ENCODE peak calls at places on chromosomes 3 and 15, in four cellular contexts. One of them, this sample, is unnamed. For H3K9me3, the result is how much of the 10 kb centered on the place peaks cover.

GRCh38 chr15:100537326-100537725 is 8.6 kb upstream of the CERS3 start:
- DNase-seq in lung: no peak
- DNase-seq in stomach: no peak
- DNase-seq in psoas muscle: no peak
- DNase-seq in this sample: no peak

GRCh38 chr3:157388976-157389375 is 47.7 kb upstream of the PTX3 start:
- DNase-seq in lung: no peak
- DNase-seq in stomach: no peak
- DNase-seq in psoas muscle: no peak
- DNase-seq in this sample: peak

GRCh38 chr3:80537680-80538079 is 769.9 kb upstream of the ROBO1 start:
- DNase-seq in stomach: no peak
- DNase-seq in psoas muscle: no peak
- DNase-seq in lung: no peak
- DNase-seq in this sample: no peak

GRCh38 chr3:54599741-54600140 is 328.1 kb downstream of the LRTM1 start:
- DNase-seq in lung: no peak
- DNase-seq in psoas muscle: peak
- DNase-seq in stomach: no peak
- DNase-seq in this sample: no peak

GRCh38 chr3:127467386-127467785 is 123.1 kb downstream of the TPRA1 start:
- DNase-seq in psoas muscle: no peak
- DNase-seq in stomach: no peak
- DNase-seq in lung: no peak
- DNase-seq in this sample: no peak

GRCh38 chr15:59616390-59616789 is 4.8 kb downstream of the GCNT3 start:
- DNase-seq in lung: no peak
- DNase-seq in psoas muscle: no peak
- DNase-seq in stomach: no peak
- DNase-seq in this sample: no peak

GRCh38 chr3:146308222-146308621 is 57.3 kb upstream of the PLSCR4 start:
- DNase-seq in psoas muscle: no peak
- DNase-seq in stomach: no peak
- DNase-seq in lung: no peak
- DNase-seq in this sample: peak

GRCh38 chr3:113428581-113428980 is 12.7 kb downstream of the CFAP44 start:
- DNase-seq in stomach: no peak
- DNase-seq in psoas muscle: no peak
- DNase-seq in lung: no peak
- DNase-seq in this sample: no peak

GRCh38 chr3:50189274-50189673 is 2.1 kb upstream of the GNAT1 start:
- DNase-seq in stomach: peak
- DNase-seq in psoas muscle: peak
- DNase-seq in lung: peak
- DNase-seq in this sample: peak

GRCh38 chr3:134009345-134010000 is 20.3 kb downstream of the SLCO2A1 start:
- DNase-seq in lung: no peak
- DNase-seq in stomach: no peak
- DNase-seq in psoas muscle: no peak
- DNase-seq in this sample: no peak

GRCh38 chr3:14374444-14374883 is 27.9 kb upstream of the SLC6A6 start:
- DNase-seq in psoas muscle: peak
- DNase-seq in lung: no peak
- DNase-seq in stomach: no peak
- DNase-seq in this sample: no peak

GRCh38 chr3:49387721-49388120 is 24.1 kb downstream of the RHOA start:
- DNase-seq in stomach: no peak
- DNase-seq in lung: no peak
- DNase-seq in psoas muscle: no peak
- DNase-seq in this sample: no peak

GRCh38 chr3:13167064-13167743 is 94.0 kb upstream of the IQSEC1 start:
- DNase-seq in stomach: no peak
- DNase-seq in lung: no peak
- DNase-seq in psoas muscle: no peak
- DNase-seq in this sample: no peak

GRCh38 chr3:64022451-64023186 is 675 bp downstream of the PSMD6 start:
- DNase-seq in psoas muscle: no peak
- DNase-seq in stomach: no peak
- DNase-seq in lung: no peak
- DNase-seq in this sample: no peak

GRCh38 chr3:10824468-10824867 is 8.4 kb downstream of the SLC6A11 start:
- DNase-seq in stomach: no peak
- DNase-seq in psoas muscle: no peak
- DNase-seq in lung: no peak
- DNase-seq in this sample: no peak

GRCh38 chr3:10283638-10284037 is 9.1 kb downstream of the GHRL start:
- DNase-seq in psoas muscle: no peak
- DNase-seq in stomach: peak
- DNase-seq in lung: peak
- DNase-seq in this sample: no peak

GRCh38 chr15:90037510-90037860 is 36.4 kb downstream of the ZNF710 start:
- DNase-seq in psoas muscle: no peak
- DNase-seq in lung: no peak
- DNase-seq in stomach: no peak
- DNase-seq in this sample: peak

GRCh38 chr3:36669763-36670162 is 94.6 kb downstream of the DCLK3 start:
- DNase-seq in lung: no peak
- DNase-seq in psoas muscle: no peak
- DNase-seq in stomach: no peak
- DNase-seq in this sample: no peak

GRCh38 chr15:83871808-83872559 is 218.1 kb downstream of the ADAMTSL3 start:
- DNase-seq in psoas muscle: no peak
- DNase-seq in lung: no peak
- DNase-seq in stomach: no peak
- DNase-seq in this sample: no peak

GRCh38 chr3:4061854-4062360 is 241.3 kb upstream of the SETMAR start:
- DNase-seq in stomach: no peak
- DNase-seq in lung: no peak
- DNase-seq in psoas muscle: no peak
- DNase-seq in this sample: no peak

GRCh38 chr15:67968564-67969440 is 85.3 kb upstream of the PIAS1 start:
- DNase-seq in lung: no peak
- DNase-seq in stomach: no peak
- DNase-seq in psoas muscle: no peak
- DNase-seq in this sample: no peak

GRCh38 chr3:57793737-57794187 is 37.7 kb downstream of the SLMAP start:
- DNase-seq in psoas muscle: no peak
- DNase-seq in stomach: no peak
- DNase-seq in lung: no peak
- DNase-seq in this sample: no peak

GRCh38 chr15:63010920-63011693 is 31.4 kb upstream of the TPM1 start:
- DNase-seq in stomach: no peak
- DNase-seq in psoas muscle: no peak
- DNase-seq in lung: no peak
- DNase-seq in this sample: no peak

GRCh38 chr3:109731639-109732473 is 394.5 kb upstream of the DPPA4 start:
- DNase-seq in lung: peak
- DNase-seq in psoas muscle: no peak
- DNase-seq in stomach: peak
- DNase-seq in this sample: peak

GRCh38 chr3:184237772-184238171 is 8.4 kb downstream of the VWA5B2 start:
- DNase-seq in psoas muscle: no peak
- DNase-seq in stomach: no peak
- DNase-seq in lung: no peak
- DNase-seq in this sample: no peak

GRCh38 chr3:69665026-69665739 is 74.1 kb upstream of the MITF start:
- DNase-seq in psoas muscle: no peak
- DNase-seq in stomach: peak
- DNase-seq in lung: peak
- DNase-seq in this sample: no peak

GRCh38 chr15:63381301-63382192 is at the start of gene CA12:
- DNase-seq in stomach: peak
- DNase-seq in lung: no peak
- DNase-seq in psoas muscle: peak
- DNase-seq in this sample: no peak

GRCh38 chr3:13868844-13869724 is 10.8 kb downstream of the WNT7A start:
- DNase-seq in psoas muscle: no peak
- DNase-seq in lung: no peak
- DNase-seq in stomach: no peak
- DNase-seq in this sample: no peak

GRCh38 chr15:92306662-92307061 is 87.0 kb upstream of the ST8SIA2 start:
- DNase-seq in stomach: no peak
- DNase-seq in psoas muscle: no peak
- DNase-seq in lung: no peak
- DNase-seq in this sample: no peak
- H3K9me3 ChIP-seq in stomach: under half
- H3K9me3 ChIP-seq in psoas muscle: under half
- H3K9me3 ChIP-seq in lung: under half
- H3K9me3 ChIP-seq in this sample: under half

GRCh38 chr3:123446610-123447109 is 2.2 kb downstream of the ADCY5 start:
- DNase-seq in psoas muscle: no peak
- DNase-seq in lung: no peak
- DNase-seq in stomach: no peak
- DNase-seq in this sample: no peak
- H3K4me3 ChIP-seq in psoas muscle: peak
- H3K4me3 ChIP-seq in lung: no peak
- H3K4me3 ChIP-seq in stomach: peak
- H3K4me3 ChIP-seq in this sample: no peak

GRCh38 chr3:44729384-44729910 is at the start of gene ZNF501:
- DNase-seq in stomach: peak
- DNase-seq in psoas muscle: peak
- DNase-seq in lung: peak
- DNase-seq in this sample: peak
- H3K9me3 ChIP-seq in stomach: half or more
- H3K9me3 ChIP-seq in psoas muscle: half or more
- H3K9me3 ChIP-seq in lung: under half
- H3K9me3 ChIP-seq in this sample: half or more

GRCh38 chr3:142649996-142650693 is 54.0 kb downstream of the PLS1 start:
- DNase-seq in stomach: no peak
- DNase-seq in lung: no peak
- DNase-seq in psoas muscle: no peak
- DNase-seq in this sample: no peak
- H3K4me3 ChIP-seq in stomach: no peak
- H3K4me3 ChIP-seq in lung: no peak
- H3K4me3 ChIP-seq in psoas muscle: no peak
- H3K4me3 ChIP-seq in this sample: no peak

GRCh38 chr15:31237042-31237324 is 89.7 kb upstream of the KLF13 start:
- DNase-seq in lung: no peak
- DNase-seq in stomach: no peak
- DNase-seq in psoas muscle: no peak
- DNase-seq in this sample: no peak
- H3K9me3 ChIP-seq in lung: under half
- H3K9me3 ChIP-seq in stomach: under half
- H3K9me3 ChIP-seq in psoas muscle: under half
- H3K9me3 ChIP-seq in this sample: under half

DNA sequence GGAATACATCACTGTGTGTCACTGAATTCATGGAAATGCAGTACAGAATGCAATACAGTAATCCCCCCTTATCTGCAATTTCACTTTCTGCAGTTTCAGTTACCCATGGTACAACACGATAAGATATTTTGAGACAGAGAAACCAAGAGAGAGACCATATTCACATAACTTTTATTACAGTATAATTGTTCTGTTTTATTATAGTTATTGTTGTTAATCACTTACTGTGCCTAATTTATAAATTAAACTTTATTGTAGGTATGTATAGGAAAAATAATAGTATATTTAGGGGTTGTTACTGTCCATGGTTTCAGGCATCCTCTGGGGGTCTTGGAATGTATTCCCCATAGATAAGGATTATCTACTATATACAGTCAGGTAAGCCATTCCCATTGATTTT is 61.8 kb downstream of the MBNL1 start:
- DNase-seq in stomach: no peak
- DNase-seq in lung: no peak
- DNase-seq in psoas muscle: no peak
- DNase-seq in this sample: no peak
- H3K4me3 ChIP-seq in stomach: no peak
- H3K4me3 ChIP-seq in lung: no peak
- H3K4me3 ChIP-seq in psoas muscle: peak
- H3K4me3 ChIP-seq in this sample: no peak

DNA sequence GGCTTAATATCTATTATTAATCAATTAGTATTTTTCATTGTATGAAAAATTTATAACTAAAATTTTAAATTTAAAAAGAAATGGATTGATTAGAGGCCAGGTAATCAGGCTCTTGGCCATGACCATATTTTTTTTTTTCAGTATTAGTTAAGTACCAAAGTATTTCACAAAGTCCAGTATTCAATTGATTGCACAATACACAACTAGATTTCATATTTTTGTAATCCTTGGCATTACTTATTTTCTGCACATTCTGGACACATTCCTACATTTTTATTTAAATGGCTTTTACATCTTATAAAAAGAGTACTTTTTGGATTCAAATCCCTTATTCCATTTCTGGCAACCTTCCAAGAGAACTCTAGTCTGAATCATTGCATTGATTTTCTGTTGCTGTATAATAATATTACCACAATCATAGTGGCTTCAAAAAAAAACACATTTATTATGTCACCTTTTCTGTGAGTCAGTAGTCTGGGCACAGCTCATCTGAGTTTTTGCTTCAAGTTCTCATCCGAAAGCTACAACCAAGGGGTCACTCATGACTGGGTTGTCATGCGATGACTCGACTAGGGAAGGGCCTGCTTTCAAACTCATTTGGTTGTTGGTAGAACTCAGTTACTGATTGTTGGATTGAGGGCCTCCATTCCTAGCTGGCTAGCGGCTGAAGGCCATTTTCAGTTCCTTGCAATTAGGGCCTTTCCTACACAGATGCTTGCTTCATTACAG is 90.7 kb downstream of the CNTN6 start:
- DNase-seq in lung: no peak
- DNase-seq in psoas muscle: no peak
- DNase-seq in stomach: no peak
- DNase-seq in this sample: no peak
- H3K9me3 ChIP-seq in lung: under half
- H3K9me3 ChIP-seq in psoas muscle: under half
- H3K9me3 ChIP-seq in stomach: under half
- H3K9me3 ChIP-seq in this sample: under half

GRCh38 chr15:101641134-101641764 is 10.9 kb downstream of the TM2D3 start:
- DNase-seq in lung: peak
- DNase-seq in psoas muscle: peak
- DNase-seq in stomach: peak
- DNase-seq in this sample: peak
- H3K4me3 ChIP-seq in lung: no peak
- H3K4me3 ChIP-seq in psoas muscle: peak
- H3K4me3 ChIP-seq in stomach: no peak
- H3K4me3 ChIP-seq in this sample: no peak

This sample was measured in AG04450.